ENCODE peak calls at places on chromosomes 13 and 19, in four cellular contexts. Z is mesendoderm, R is H1, N is IMR-90. C is an unnamed sample.

GRCh38 chr19:34314437-34315313 is 50.3 kb upstream of the GPI start:
- DNase-seq in N (no peak), Z (no peak), R (no peak), C (no peak)

GRCh38 chr19:8446055-8446709 is 1.4 kb downstream of the HNRNPM start:
- DNase-seq in R (no peak), N (no peak), Z (no peak), C (no peak)

GRCh38 chr19:35177377-35178274 is 23.1 kb downstream of the FXYD5 start:
- DNase-seq in Z (no peak), N (no peak), R (no peak), C (peak)

GRCh38 chr13:111865826-111866225 is 201.1 kb upstream of the SOX1 start:
- DNase-seq in N (no peak), R (no peak), Z (no peak), C (no peak)

GRCh38 chr13:37869756-37870488 is at the start of gene TRPC4:
- DNase-seq in N (peak), R (no peak), Z (peak), C (peak)

GRCh38 chr13:44117351-44117750 is 237.6 kb downstream of the LACC1 start:
- DNase-seq in Z (peak), N (peak), R (no peak), C (no peak)

GRCh38 chr19:43699506-43700367 is 16.1 kb upstream of the IRGC start:
- DNase-seq in N (peak), R (peak), Z (peak), C (peak)

GRCh38 chr19:50750010-50750409 is 20.3 kb upstream of the GPR32 start:
- DNase-seq in N (no peak), R (no peak), Z (no peak), C (no peak)

GRCh38 chr19:37304190-37304883 is 66.6 kb upstream of the ZNF527 start:
- DNase-seq in Z (peak), R (no peak), N (no peak), C (peak)

GRCh38 chr13:28199089-28199488 is 60.7 kb downstream of the PAN3 start:
- DNase-seq in Z (peak), R (no peak), N (no peak), C (no peak)

GRCh38 chr13:28204043-28204442 is 65.7 kb downstream of the PAN3 start:
- DNase-seq in N (no peak), R (no peak), Z (no peak), C (no peak)

GRCh38 chr13:28204690-28205443 is 66.5 kb downstream of the PAN3 start:
- DNase-seq in R (no peak), N (no peak), Z (no peak), C (no peak)
- H4K5ac ChIP-seq in R (no peak), N (no peak), Z (no peak), C (no peak)

GRCh38 chr13:106998664-106999063 is 430.7 kb upstream of the ARGLU1 start:
- DNase-seq in N (no peak), R (no peak), Z (no peak), C (no peak)
- H4K5ac ChIP-seq in N (no peak), R (no peak), Z (no peak), C (no peak)

GRCh38 chr13:20105161-20105689 is 55.6 kb downstream of the GJA3 start:
- DNase-seq in R (no peak), N (no peak), Z (no peak), C (no peak)

GRCh38 chr13:20101467-20102316 is 59.2 kb downstream of the GJA3 start:
- DNase-seq in Z (no peak), R (no peak), N (no peak), C (no peak)

GRCh38 chr13:20109037-20109436 is 51.8 kb downstream of the GJA3 start:
- DNase-seq in Z (no peak), N (no peak), R (no peak), C (no peak)

GRCh38 chr13:20102776-20103175 is 58.1 kb downstream of the GJA3 start:
- DNase-seq in R (no peak), N (no peak), Z (no peak), C (no peak)

GRCh38 chr13:20106751-20107150 is 54.1 kb downstream of the GJA3 start:
- DNase-seq in Z (no peak), R (no peak), N (no peak), C (no peak)
- H4K5ac ChIP-seq in Z (no peak), R (no peak), N (no peak), C (no peak)

GRCh38 chr13:38897521-38897920 is 93.1 kb downstream of the STOML3 start:
- DNase-seq in Z (no peak), R (no peak), N (no peak), C (no peak)

GRCh38 chr13:38895075-38895474 is 95.6 kb downstream of the STOML3 start:
- DNase-seq in R (no peak), Z (no peak), N (no peak), C (no peak)

GRCh38 chr13:38900188-38900587 is 90.4 kb downstream of the STOML3 start:
- DNase-seq in N (no peak), Z (peak), R (no peak), C (no peak)

GRCh38 chr13:38899581-38899980 is 91.0 kb downstream of the STOML3 start:
- DNase-seq in Z (no peak), R (no peak), N (no peak), C (no peak)

GRCh38 chr13:38898481-38898880 is 92.2 kb downstream of the STOML3 start:
- DNase-seq in N (no peak), Z (no peak), R (no peak), C (no peak)
- H4K5ac ChIP-seq in N (no peak), Z (no peak), R (no peak), C (no peak)

DNA sequence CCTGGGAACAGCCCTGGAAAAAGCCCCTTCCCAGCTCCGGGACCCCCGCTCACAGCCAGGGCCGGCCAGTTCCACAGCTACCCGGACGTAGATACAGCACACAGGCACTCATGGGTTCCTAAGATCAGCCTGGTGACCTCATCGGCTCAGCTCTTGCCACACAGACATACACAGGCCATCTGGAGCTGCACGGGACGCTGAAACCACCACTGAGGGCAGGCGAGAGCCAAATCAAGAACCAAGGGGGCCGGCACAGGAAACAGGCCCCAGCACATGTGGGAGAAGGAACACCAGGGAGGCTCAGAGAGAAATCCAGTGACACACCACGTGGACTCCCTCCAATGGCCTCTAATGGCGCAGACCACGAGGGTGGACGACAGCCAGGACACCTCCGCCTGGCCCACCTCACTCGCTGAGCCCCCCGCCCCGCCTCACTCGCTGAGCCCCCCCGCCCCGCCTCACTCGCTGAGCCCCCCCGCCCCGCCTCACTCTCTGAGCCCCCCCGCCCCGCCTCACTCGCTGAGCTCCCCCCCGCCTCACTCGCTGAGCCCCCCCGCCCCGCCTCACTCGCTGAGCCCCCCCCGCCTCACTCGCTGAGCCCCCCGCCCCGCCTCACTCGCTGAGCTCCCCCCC is 69.7 kb upstream of the C13orf46 start:
- DNase-seq in N (peak), Z (peak), R (no peak), C (peak)
- H4K5ac ChIP-seq in N (no peak), Z (no peak), R (no peak), C (no peak)

DNA sequence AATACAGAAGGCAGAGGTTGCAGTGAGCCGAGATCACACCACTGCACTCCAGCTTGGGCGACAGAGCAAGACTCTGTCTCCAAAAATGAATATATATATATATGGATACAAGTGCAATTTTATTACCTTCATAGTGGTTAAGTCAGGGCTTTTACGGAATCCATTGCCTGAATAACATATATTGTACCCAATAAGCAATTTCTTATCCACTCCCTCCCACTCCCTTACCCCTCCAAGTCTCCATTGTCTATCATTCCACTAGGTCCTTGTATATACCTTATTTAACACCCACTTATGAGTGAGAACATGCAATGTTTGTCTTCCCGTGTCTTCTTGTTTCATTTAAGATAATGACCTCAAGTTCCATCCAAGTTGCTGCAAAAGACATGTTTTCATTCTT is 48.3 kb upstream of the AKAP11 start:
- DNase-seq in R (no peak), Z (no peak), N (no peak), C (no peak)
- H4K5ac ChIP-seq in R (no peak), Z (no peak), N (no peak), C (no peak)

GRCh38 chr13:57311009-57311586 is 144.1 kb downstream of the PRR20E start:
- DNase-seq in Z (peak), R (peak), N (no peak), C (peak)

GRCh38 chr13:57314897-57315520 is 148.0 kb downstream of the PRR20E start:
- DNase-seq in R (no peak), N (no peak), Z (peak), C (no peak)
- H4K5ac ChIP-seq in R (no peak), N (no peak), Z (no peak), C (no peak)

DNA sequence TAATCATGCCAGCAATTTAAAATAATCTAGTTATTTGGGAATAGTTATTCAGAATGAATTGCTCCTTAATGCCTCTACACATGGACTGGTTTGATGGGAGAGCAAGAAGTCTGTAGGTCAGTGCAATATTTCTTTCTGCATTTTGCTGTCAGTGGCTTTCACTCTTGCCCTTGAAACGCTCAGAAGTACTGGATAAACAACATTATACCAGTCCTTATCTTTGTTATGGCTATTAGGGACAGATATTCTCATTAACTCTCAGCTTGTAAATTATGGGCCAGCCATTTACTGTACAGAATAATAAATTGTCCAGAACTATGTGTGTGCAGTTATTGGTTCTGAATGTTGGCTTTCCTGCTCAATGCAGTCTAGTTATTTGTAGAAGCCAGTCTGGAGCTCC is 224.4 kb downstream of the OXGR1 start:
- DNase-seq in Z (no peak), N (no peak), R (no peak), C (no peak)
- H4K5ac ChIP-seq in Z (no peak), N (no peak), R (no peak), C (no peak)